ENCODE peak calls at places on chromosome X, in four cellular contexts. S, E, H and M are unnamed samples.

GRCh38 chrX:50988649-50989048 is 78.1 kb downstream of the BMP15 start:
- DNase-seq in H (no peak), E (peak; percentile 8), S (peak; percentile 10), M (no peak)

GRCh38 chrX:107646736-107647135 is 18.4 kb downstream of the PRPS1 start:
- DNase-seq in S (no peak), E (no peak), H (no peak), M (no peak)

GRCh38 chrX:125378205-125378604 is 58.5 kb downstream of the TEX13C start:
- DNase-seq in S (no peak), E (no peak), H (no peak), M (no peak)

GRCh38 chrX:71622347-71623104 is 4.2 kb upstream of the CXCR3 start:
- DNase-seq in H (no peak), S (peak; percentile 81), E (peak; percentile 92), M (no peak)

GRCh38 chrX:20756585-20756984 is 489.9 kb upstream of the RPS6KA3 start:
- DNase-seq in H (no peak), S (no peak), E (no peak), M (no peak)

GRCh38 chrX:135530097-135530496 is 9.6 kb downstream of the INTS6L start:
- DNase-seq in S (no peak), H (no peak), E (no peak), M (no peak)

GRCh38 chrX:105636667-105637066 is 185.7 kb upstream of the NRK start:
- DNase-seq in S (no peak), H (no peak), E (no peak), M (no peak)

GRCh38 chrX:10350221-10350620 is 193.4 kb downstream of the CLCN4 start:
- DNase-seq in E (no peak), S (no peak), H (no peak), M (no peak)

GRCh38 chrX:10173331-10173900 is 16.6 kb downstream of the CLCN4 start:
- DNase-seq in E (no peak), S (no peak), H (peak; percentile 30), M (peak; percentile 42)

GRCh38 chrX:43813898-43814297 is 68.4 kb downstream of the MAOB start:
- DNase-seq in S (peak; percentile 7), E (no peak), H (no peak), M (no peak)

GRCh38 chrX:37652053-37652452 is 33.5 kb upstream of the XK start:
- DNase-seq in H (no peak), E (peak; percentile 2), S (no peak), M (no peak)

GRCh38 chrX:36867143-36867542 is 141.0 kb upstream of the FAM47C start:
- DNase-seq in E (peak; percentile 1), S (no peak), H (no peak), M (peak; percentile 1)

GRCh38 chrX:67723580-67724351 is 179.9 kb downstream of the AR start:
- DNase-seq in S (no peak), E (no peak), H (no peak), M (no peak)

GRCh38 chrX:24506082-24506481 is 41.0 kb downstream of the PDK3 start:
- DNase-seq in H (no peak), E (peak; percentile 41), S (no peak), M (no peak)

GRCh38 chrX:29661290-29661689 is 554.1 kb upstream of the MAGEB2 start:
- DNase-seq in E (no peak), H (no peak), S (no peak), M (peak; percentile 11)

GRCh38 chrX:93874554-93874953 is 200.5 kb downstream of the FAM133A start:
- DNase-seq in H (no peak), S (peak; percentile 4), E (peak; percentile 1), M (no peak)

GRCh38 chrX:110056419-110056818 is 53.5 kb downstream of the TMEM164 start:
- DNase-seq in S (no peak), E (no peak), H (no peak), M (no peak)

GRCh38 chrX:41180194-41180902 is 95.1 kb downstream of the USP9X start:
- DNase-seq in E (peak; percentile 76), S (peak; percentile 52), H (peak; percentile 6), M (peak; percentile 33)

GRCh38 chrX:148774276-148774675 is 273.9 kb downstream of the AFF2 start:
- DNase-seq in H (no peak), E (no peak), S (no peak), M (no peak)